ENCODE peak calls at places on chromosomes 7 and 10, in ten cellular contexts. S is lower leg skin, I is natural killer cell, X is heart right ventricle, V is sigmoid colon, H is astrocyte of the cerebellum, G is IMR-90, Z is cardiac fibroblast, Q is fibroblast of lung, E is Peyer's patch. F is an unnamed sample.

GRCh38 chr10:112071596-112072133 is 111.9 kb downstream of the GPAM start:
- DNase-seq in H (no peak), I (no peak), G (no peak), Z (no peak), V (no peak), S (no peak), Q (no peak), X (no peak), E (no peak), F (no peak)

GRCh38 chr10:76113952-76114351 is 682.5 kb downstream of the LRMDA start:
- DNase-seq in X (no peak), S (no peak), I (no peak), E (no peak), Q (peak; percentile 81), G (no peak), H (no peak), Z (no peak), V (no peak), F (no peak)

GRCh38 chr7:2143981-2144595 is 88.7 kb downstream of the MAD1L1 start:
- DNase-seq in Z (no peak), I (no peak), S (no peak), X (no peak), Q (no peak), G (no peak), V (no peak), H (no peak), E (no peak), F (no peak)

GRCh38 chr7:64998865-64999164 is 7.7 kb downstream of the ERV3-1 start:
- DNase-seq in E (no peak), X (no peak), I (no peak), G (no peak), S (no peak), H (no peak), Q (no peak), V (no peak), Z (no peak), F (no peak)

GRCh38 chr10:126373982-126374381 is 14.3 kb downstream of the ADAM12 start:
- DNase-seq in V (no peak), S (no peak), X (no peak), I (no peak), Q (peak; percentile 59), E (no peak), H (peak; percentile 46), G (peak; percentile 66), Z (peak; percentile 44), F (no peak)

GRCh38 chr7:108818742-108819141 is 249.1 kb downstream of the DNAJB9 start:
- DNase-seq in Q (no peak), I (no peak), S (no peak), E (no peak), X (no peak), G (no peak), V (no peak), H (no peak), Z (no peak), F (no peak)

GRCh38 chr10:949446-949845 is 17.9 kb upstream of the LARP4B start:
- DNase-seq in X (no peak), V (no peak), Z (no peak), S (no peak), Q (no peak), E (no peak), I (no peak), G (no peak), H (no peak), F (no peak)

GRCh38 chr7:55019329-55019690 is 493 bp downstream of the EGFR start:
- DNase-seq in V (peak; percentile 92), I (no peak), X (peak; percentile 59), Z (peak; percentile 34), Q (peak; percentile 36), H (no peak), G (no peak), S (no peak), E (peak; percentile 86), F (no peak)

GRCh38 chr10:78553792-78554191 is 515.0 kb upstream of the ZMIZ1 start:
- DNase-seq in Z (no peak), I (no peak), S (no peak), Q (no peak), G (no peak), H (no peak), E (no peak), X (no peak), V (no peak), F (no peak)

GRCh38 chr10:78556700-78557432 is 511.9 kb upstream of the ZMIZ1 start:
- DNase-seq in Q (no peak), X (no peak), I (no peak), G (no peak), E (no peak), Z (no peak), S (no peak), V (no peak), H (no peak), F (no peak)

GRCh38 chr10:78557433-78557925 is 511.3 kb upstream of the ZMIZ1 start:
- DNase-seq in S (no peak), H (no peak), E (no peak), G (no peak), V (no peak), Q (no peak), I (no peak), Z (no peak), X (no peak), F (no peak)

GRCh38 chr10:78552261-78552811 is 516.4 kb upstream of the ZMIZ1 start:
- DNase-seq in Z (no peak), Q (peak; percentile 89), X (peak; percentile 66), V (peak; percentile 95), H (peak; percentile 94), G (peak; percentile 60), I (no peak), E (no peak), S (peak; percentile 51), F (peak; percentile 27)

GRCh38 chr10:78555128-78555527 is 513.6 kb upstream of the ZMIZ1 start:
- DNase-seq in V (no peak), Q (no peak), Z (no peak), E (no peak), G (no peak), H (no peak), X (no peak), S (no peak), I (no peak), F (no peak)
- TF ChIP-seq CTCF in V (no peak), Q (no peak), Z (no peak), E (no peak), G (no peak), H (no peak), X (no peak), S (no peak), I (no peak), F (no peak)

DNA sequence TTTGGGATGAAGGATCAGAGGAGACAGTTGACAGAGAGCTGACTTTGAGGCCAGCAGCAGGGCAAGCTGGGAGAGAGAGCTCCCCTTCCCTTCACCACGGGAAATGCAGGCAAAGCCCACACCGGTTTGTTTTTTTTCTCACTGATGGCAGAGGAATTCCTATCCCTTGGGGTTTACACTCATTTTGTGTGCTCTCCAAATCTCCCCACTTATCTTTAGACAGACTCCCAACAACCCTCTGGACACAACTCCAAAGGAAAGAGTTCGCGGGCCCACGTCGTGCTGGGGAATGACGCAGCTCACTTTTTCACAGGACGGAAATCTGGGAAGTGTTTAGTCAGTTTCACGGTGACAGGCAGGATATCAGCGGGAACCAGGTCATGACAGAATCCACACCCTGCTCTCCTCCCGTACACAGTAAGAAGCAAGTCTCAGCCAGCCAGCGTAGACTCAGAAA is 68.3 kb upstream of the FAM171A1 start:
- DNase-seq in Z (peak; percentile 42), E (no peak), V (peak; percentile 70), G (peak; percentile 11), S (peak; percentile 23), Q (peak; percentile 13), H (no peak), I (no peak), X (peak; percentile 81), F (no peak)
- TF ChIP-seq CTCF in Z (peak; percentile 57), E (no peak), V (no peak), G (peak; percentile 26), S (no peak), Q (peak; percentile 37), H (peak; percentile 58), I (no peak), X (peak; percentile 51), F (peak; percentile 58)

GRCh38 chr10:131901181-131901829 is 497 bp downstream of the PPP2R2D start:
- DNase-seq in Z (peak; percentile 37), I (peak; percentile 51), V (peak; percentile 71), H (no peak), X (peak; percentile 29), E (peak; percentile 86), G (peak; percentile 4), S (no peak), Q (peak; percentile 20), F (no peak)

GRCh38 chr10:131899116-131899690 is 1.6 kb upstream of the PPP2R2D start:
- DNase-seq in G (no peak), V (no peak), E (peak; percentile 47), S (no peak), Z (no peak), Q (no peak), I (no peak), H (no peak), X (no peak), F (no peak)

GRCh38 chr10:131899695-131900349 is 986 bp upstream of the PPP2R2D start:
- DNase-seq in I (no peak), S (no peak), Z (no peak), X (peak; percentile 14), Q (no peak), H (no peak), V (peak; percentile 35), E (no peak), G (no peak), F (no peak)

GRCh38 chr10:131902211-131902610 is 1.4 kb downstream of the PPP2R2D start:
- DNase-seq in V (peak; percentile 37), S (no peak), Q (no peak), E (peak; percentile 41), Z (no peak), X (no peak), I (no peak), G (no peak), H (no peak), F (no peak)

GRCh38 chr10:131900350-131901152 is at the start of gene PPP2R2D:
- DNase-seq in E (peak; percentile 98), Z (peak; percentile 90), G (peak; percentile 83), V (peak; percentile 97), I (peak; percentile 96), X (peak; percentile 93), H (peak; percentile 70), Q (peak; percentile 84), S (peak; percentile 91), F (peak; percentile 57)
- TF ChIP-seq CTCF in E (no peak), Z (no peak), G (no peak), V (no peak), I (no peak), X (no peak), H (no peak), Q (no peak), S (no peak), F (no peak)

GRCh38 chr7:107359520-107360316 is 110.1 kb upstream of the GPR22 start:
- DNase-seq in I (no peak), E (no peak), V (no peak), S (no peak), X (no peak), H (no peak), Z (no peak), G (no peak), Q (no peak), F (no peak)

GRCh38 chr7:107353701-107354100 is 116.2 kb upstream of the GPR22 start:
- DNase-seq in I (no peak), H (no peak), Z (no peak), G (peak; percentile 79), E (no peak), X (no peak), S (no peak), Q (peak; percentile 48), V (no peak), F (no peak)

GRCh38 chr7:107355616-107356015 is 114.2 kb upstream of the GPR22 start:
- DNase-seq in S (no peak), H (peak; percentile 18), V (no peak), X (no peak), Z (peak; percentile 18), Q (peak; percentile 80), I (no peak), E (no peak), G (peak; percentile 62), F (no peak)

GRCh38 chr7:107354639-107355038 is 115.2 kb upstream of the GPR22 start:
- DNase-seq in E (no peak), Z (no peak), S (no peak), H (no peak), G (no peak), I (no peak), X (no peak), V (no peak), Q (no peak), F (no peak)
- TF ChIP-seq CTCF in E (no peak), Z (no peak), S (no peak), H (no peak), G (no peak), I (no peak), X (no peak), V (no peak), Q (no peak), F (no peak)